ENCODE peak calls at places on chromosomes 1 and 21, in ten cellular contexts. One of them, this sample, is unnamed.

GRCh38 chr1:15469836-15470495 is 5.9 kb upstream of the CELA2B start:
- DNase-seq in kidney: no peak
- DNase-seq in glutamatergic neuron: peak; percentile 69
- DNase-seq in epithelial cell of prostate: no peak
- DNase-seq in NCI-H774: no peak
- DNase-seq in Calu3: no peak
- DNase-seq in hepatic stellate cell: no peak
- DNase-seq in hypothalamus: peak; percentile 3
- DNase-seq in NCI-H748 treated with DMSO at 0.1 percent for 48 hours: no peak
- DNase-seq in stimulated activated CD4-positive, alpha-beta T cell treated with anti-CD3 and anti-CD28 coated beads, Interleukin-12 subunit alpha, Interleukin-12 subunit beta, amount 100 ng/mL, for 4 hours: no peak
- DNase-seq in this sample: peak; percentile 46

GRCh38 chr1:96688737-96689136 is 32.8 kb upstream of the PTBP2 start:
- DNase-seq in NCI-H748 treated with DMSO at 0.1 percent for 48 hours: no peak
- DNase-seq in Calu3: no peak
- DNase-seq in epithelial cell of prostate: no peak
- DNase-seq in NCI-H774: no peak
- DNase-seq in hypothalamus: peak; percentile 1
- DNase-seq in hepatic stellate cell: no peak
- DNase-seq in stimulated activated CD4-positive, alpha-beta T cell treated with anti-CD3 and anti-CD28 coated beads, Interleukin-12 subunit alpha, Interleukin-12 subunit beta, amount 100 ng/mL, for 4 hours: no peak
- DNase-seq in kidney: no peak
- DNase-seq in glutamatergic neuron: peak; percentile 19
- DNase-seq in this sample: no peak

GRCh38 chr21:27759091-27759659 is 792.3 kb upstream of the ADAMTS5 start:
- DNase-seq in NCI-H748 treated with DMSO at 0.1 percent for 48 hours: no peak
- DNase-seq in NCI-H774: no peak
- DNase-seq in glutamatergic neuron: peak; percentile 16
- DNase-seq in stimulated activated CD4-positive, alpha-beta T cell treated with anti-CD3 and anti-CD28 coated beads, Interleukin-12 subunit alpha, Interleukin-12 subunit beta, amount 100 ng/mL, for 4 hours: no peak
- DNase-seq in hepatic stellate cell: peak; percentile 4
- DNase-seq in kidney: no peak
- DNase-seq in Calu3: peak; percentile 43
- DNase-seq in epithelial cell of prostate: no peak
- DNase-seq in hypothalamus: peak; percentile 22
- DNase-seq in this sample: no peak

GRCh38 chr21:45552696-45553391 is 10.6 kb upstream of the SLC19A1 start:
- DNase-seq in epithelial cell of prostate: no peak
- DNase-seq in hypothalamus: no peak
- DNase-seq in NCI-H748 treated with DMSO at 0.1 percent for 48 hours: no peak
- DNase-seq in NCI-H774: no peak
- DNase-seq in glutamatergic neuron: no peak
- DNase-seq in kidney: peak; percentile 77
- DNase-seq in stimulated activated CD4-positive, alpha-beta T cell treated with anti-CD3 and anti-CD28 coated beads, Interleukin-12 subunit alpha, Interleukin-12 subunit beta, amount 100 ng/mL, for 4 hours: no peak
- DNase-seq in hepatic stellate cell: no peak
- DNase-seq in Calu3: no peak
- DNase-seq in this sample: no peak

GRCh38 chr1:31761883-31762282 is 2.3 kb downstream of the ADGRB2 start:
- DNase-seq in NCI-H748 treated with DMSO at 0.1 percent for 48 hours: no peak
- DNase-seq in hypothalamus: no peak
- DNase-seq in glutamatergic neuron: no peak
- DNase-seq in Calu3: no peak
- DNase-seq in epithelial cell of prostate: no peak
- DNase-seq in kidney: no peak
- DNase-seq in hepatic stellate cell: peak; percentile 60
- DNase-seq in NCI-H774: no peak
- DNase-seq in stimulated activated CD4-positive, alpha-beta T cell treated with anti-CD3 and anti-CD28 coated beads, Interleukin-12 subunit alpha, Interleukin-12 subunit beta, amount 100 ng/mL, for 4 hours: no peak
- DNase-seq in this sample: no peak

GRCh38 chr1:165697491-165697880 is 876 bp downstream of the ALDH9A1 start:
- DNase-seq in stimulated activated CD4-positive, alpha-beta T cell treated with anti-CD3 and anti-CD28 coated beads, Interleukin-12 subunit alpha, Interleukin-12 subunit beta, amount 100 ng/mL, for 4 hours: no peak
- DNase-seq in glutamatergic neuron: no peak
- DNase-seq in epithelial cell of prostate: no peak
- DNase-seq in kidney: no peak
- DNase-seq in hepatic stellate cell: no peak
- DNase-seq in hypothalamus: no peak
- DNase-seq in Calu3: peak; percentile 5
- DNase-seq in NCI-H748 treated with DMSO at 0.1 percent for 48 hours: no peak
- DNase-seq in NCI-H774: no peak
- DNase-seq in this sample: no peak

GRCh38 chr1:218365600-218365999 is 20.5 kb downstream of the TGFB2 start:
- DNase-seq in epithelial cell of prostate: no peak
- DNase-seq in hepatic stellate cell: no peak
- DNase-seq in hypothalamus: no peak
- DNase-seq in Calu3: no peak
- DNase-seq in stimulated activated CD4-positive, alpha-beta T cell treated with anti-CD3 and anti-CD28 coated beads, Interleukin-12 subunit alpha, Interleukin-12 subunit beta, amount 100 ng/mL, for 4 hours: no peak
- DNase-seq in kidney: no peak
- DNase-seq in glutamatergic neuron: no peak
- DNase-seq in NCI-H748 treated with DMSO at 0.1 percent for 48 hours: no peak
- DNase-seq in NCI-H774: no peak
- DNase-seq in this sample: no peak

GRCh38 chr1:228149341-228150020 is at the start of gene GJC2:
- DNase-seq in NCI-H774: no peak
- DNase-seq in stimulated activated CD4-positive, alpha-beta T cell treated with anti-CD3 and anti-CD28 coated beads, Interleukin-12 subunit alpha, Interleukin-12 subunit beta, amount 100 ng/mL, for 4 hours: no peak
- DNase-seq in epithelial cell of prostate: no peak
- DNase-seq in hypothalamus: peak; percentile 58
- DNase-seq in kidney: peak; percentile 86
- DNase-seq in NCI-H748 treated with DMSO at 0.1 percent for 48 hours: no peak
- DNase-seq in hepatic stellate cell: peak; percentile 71
- DNase-seq in Calu3: no peak
- DNase-seq in glutamatergic neuron: peak; percentile 26
- DNase-seq in this sample: no peak

GRCh38 chr1:194374649-194375048 is 1188.2 kb upstream of the B3GALT2 start:
- DNase-seq in glutamatergic neuron: no peak
- DNase-seq in NCI-H748 treated with DMSO at 0.1 percent for 48 hours: no peak
- DNase-seq in kidney: no peak
- DNase-seq in Calu3: no peak
- DNase-seq in hypothalamus: no peak
- DNase-seq in stimulated activated CD4-positive, alpha-beta T cell treated with anti-CD3 and anti-CD28 coated beads, Interleukin-12 subunit alpha, Interleukin-12 subunit beta, amount 100 ng/mL, for 4 hours: no peak
- DNase-seq in NCI-H774: no peak
- DNase-seq in hepatic stellate cell: no peak
- DNase-seq in epithelial cell of prostate: no peak
- DNase-seq in this sample: no peak

GRCh38 chr1:180343931-180344406 is 113.9 kb downstream of the LHX4 start:
- DNase-seq in epithelial cell of prostate: no peak
- DNase-seq in kidney: no peak
- DNase-seq in Calu3: no peak
- DNase-seq in NCI-H774: peak; percentile 76
- DNase-seq in stimulated activated CD4-positive, alpha-beta T cell treated with anti-CD3 and anti-CD28 coated beads, Interleukin-12 subunit alpha, Interleukin-12 subunit beta, amount 100 ng/mL, for 4 hours: no peak
- DNase-seq in hepatic stellate cell: no peak
- DNase-seq in hypothalamus: no peak
- DNase-seq in NCI-H748 treated with DMSO at 0.1 percent for 48 hours: peak; percentile 92
- DNase-seq in glutamatergic neuron: no peak
- DNase-seq in this sample: no peak

GRCh38 chr1:107991371-107992066 is 26.5 kb upstream of the VAV3 start:
- DNase-seq in hypothalamus: no peak
- DNase-seq in epithelial cell of prostate: no peak
- DNase-seq in glutamatergic neuron: no peak
- DNase-seq in hepatic stellate cell: no peak
- DNase-seq in kidney: no peak
- DNase-seq in NCI-H774: no peak
- DNase-seq in stimulated activated CD4-positive, alpha-beta T cell treated with anti-CD3 and anti-CD28 coated beads, Interleukin-12 subunit alpha, Interleukin-12 subunit beta, amount 100 ng/mL, for 4 hours: no peak
- DNase-seq in NCI-H748 treated with DMSO at 0.1 percent for 48 hours: no peak
- DNase-seq in Calu3: no peak
- DNase-seq in this sample: no peak

GRCh38 chr1:75396745-75397144 is 214.2 kb downstream of the SLC44A5 start:
- DNase-seq in NCI-H774: no peak
- DNase-seq in NCI-H748 treated with DMSO at 0.1 percent for 48 hours: no peak
- DNase-seq in stimulated activated CD4-positive, alpha-beta T cell treated with anti-CD3 and anti-CD28 coated beads, Interleukin-12 subunit alpha, Interleukin-12 subunit beta, amount 100 ng/mL, for 4 hours: no peak
- DNase-seq in hypothalamus: no peak
- DNase-seq in hepatic stellate cell: no peak
- DNase-seq in glutamatergic neuron: no peak
- DNase-seq in Calu3: no peak
- DNase-seq in kidney: no peak
- DNase-seq in epithelial cell of prostate: no peak
- DNase-seq in this sample: no peak

GRCh38 chr1:177945943-177946650 is 23.8 kb downstream of the SEC16B start:
- DNase-seq in hepatic stellate cell: peak; percentile 63
- DNase-seq in NCI-H774: peak; percentile 61
- DNase-seq in stimulated activated CD4-positive, alpha-beta T cell treated with anti-CD3 and anti-CD28 coated beads, Interleukin-12 subunit alpha, Interleukin-12 subunit beta, amount 100 ng/mL, for 4 hours: no peak
- DNase-seq in kidney: peak; percentile 62
- DNase-seq in glutamatergic neuron: peak; percentile 80
- DNase-seq in hypothalamus: peak; percentile 38
- DNase-seq in NCI-H748 treated with DMSO at 0.1 percent for 48 hours: peak; percentile 24
- DNase-seq in Calu3: peak; percentile 74
- DNase-seq in epithelial cell of prostate: peak; percentile 29
- DNase-seq in this sample: peak; percentile 86